ENCODE peak calls at places on chromosomes 12 and 14, in four cellular contexts. One of them, this sample, is unnamed.

GRCh38 chr12:68868043-68868790 is 60.2 kb downstream of the MDM2 start:
- DNase-seq in uterus: no peak
- DNase-seq in foreskin keratinocyte: peak; percentile 25
- DNase-seq in upper lobe of right lung: no peak
- DNase-seq in this sample: no peak

GRCh38 chr14:69504775-69505174 is 20.2 kb downstream of the PLEKHD1 start:
- DNase-seq in uterus: no peak
- DNase-seq in foreskin keratinocyte: no peak
- DNase-seq in upper lobe of right lung: peak; percentile 7
- DNase-seq in this sample: no peak

GRCh38 chr12:42086021-42086420 is 58.7 kb downstream of the GXYLT1 start:
- DNase-seq in uterus: no peak
- DNase-seq in foreskin keratinocyte: no peak
- DNase-seq in upper lobe of right lung: no peak
- DNase-seq in this sample: no peak

GRCh38 chr12:69966409-69966808 is 141.4 kb downstream of the MYRFL start:
- DNase-seq in uterus: no peak
- DNase-seq in foreskin keratinocyte: peak; percentile 98
- DNase-seq in upper lobe of right lung: no peak
- DNase-seq in this sample: peak; percentile 66

GRCh38 chr12:127411141-127411915 is 855.6 kb upstream of the TMEM132C start:
- DNase-seq in foreskin keratinocyte: peak; percentile 73
- DNase-seq in upper lobe of right lung: no peak
- DNase-seq in uterus: no peak
- DNase-seq in this sample: no peak

GRCh38 chr14:99603471-99603933 is 505 bp downstream of the CCDC85C start:
- DNase-seq in foreskin keratinocyte: peak; percentile 46
- DNase-seq in upper lobe of right lung: peak; percentile 75
- DNase-seq in uterus: no peak
- DNase-seq in this sample: no peak

GRCh38 chr12:104648746-104649145 is 192.0 kb downstream of the CHST11 start:
- DNase-seq in foreskin keratinocyte: no peak
- DNase-seq in uterus: no peak
- DNase-seq in upper lobe of right lung: no peak
- DNase-seq in this sample: no peak

GRCh38 chr14:85308531-85309300 is 221.2 kb upstream of the FLRT2 start:
- DNase-seq in foreskin keratinocyte: no peak
- DNase-seq in upper lobe of right lung: no peak
- DNase-seq in uterus: no peak
- DNase-seq in this sample: peak; percentile 57

GRCh38 chr12:105931762-105932587 is 206.8 kb downstream of the NUAK1 start:
- DNase-seq in uterus: no peak
- DNase-seq in foreskin keratinocyte: peak; percentile 68
- DNase-seq in upper lobe of right lung: no peak
- DNase-seq in this sample: no peak

GRCh38 chr12:40158592-40159111 is 52.8 kb upstream of the SLC2A13 start:
- DNase-seq in uterus: no peak
- DNase-seq in foreskin keratinocyte: peak; percentile 96
- DNase-seq in upper lobe of right lung: no peak
- DNase-seq in this sample: no peak

GRCh38 chr12:114757926-114758325 is 74.0 kb upstream of the TBX3 start:
- DNase-seq in uterus: no peak
- DNase-seq in upper lobe of right lung: no peak
- DNase-seq in foreskin keratinocyte: no peak
- DNase-seq in this sample: no peak

GRCh38 chr12:96099986-96100385 is 64.6 kb upstream of the LTA4H start:
- DNase-seq in upper lobe of right lung: no peak
- DNase-seq in foreskin keratinocyte: no peak
- DNase-seq in uterus: no peak
- DNase-seq in this sample: no peak

GRCh38 chr12:80763874-80764273 is 47.2 kb downstream of the MYF5 start:
- DNase-seq in foreskin keratinocyte: peak; percentile 30
- DNase-seq in upper lobe of right lung: no peak
- DNase-seq in uterus: no peak
- DNase-seq in this sample: peak; percentile 21

GRCh38 chr12:132475304-132476037 is 14.5 kb upstream of the FBRSL1 start:
- DNase-seq in uterus: no peak
- DNase-seq in foreskin keratinocyte: no peak
- DNase-seq in upper lobe of right lung: no peak
- DNase-seq in this sample: no peak

GRCh38 chr12:127293507-127294310 is 973.3 kb upstream of the TMEM132C start:
- DNase-seq in uterus: no peak
- DNase-seq in foreskin keratinocyte: peak; percentile 58
- DNase-seq in upper lobe of right lung: peak; percentile 75
- DNase-seq in this sample: peak; percentile 71

GRCh38 chr14:74593241-74593985 is 18.6 kb downstream of the LTBP2 start:
- DNase-seq in foreskin keratinocyte: no peak
- DNase-seq in uterus: no peak
- DNase-seq in upper lobe of right lung: no peak
- DNase-seq in this sample: no peak

GRCh38 chr12:10469701-10470100 is 16.5 kb upstream of the KLRC1 start:
- DNase-seq in foreskin keratinocyte: no peak
- DNase-seq in uterus: no peak
- DNase-seq in upper lobe of right lung: no peak
- DNase-seq in this sample: no peak

GRCh38 chr14:94383777-94384176 is 4.6 kb downstream of the SERPINA1 start:
- DNase-seq in uterus: no peak
- DNase-seq in foreskin keratinocyte: no peak
- DNase-seq in upper lobe of right lung: no peak
- DNase-seq in this sample: no peak
- H3K27ac ChIP-seq in uterus: no peak overlapping the region
- H3K27ac ChIP-seq in foreskin keratinocyte: no peak overlapping the region
- H3K27ac ChIP-seq in upper lobe of right lung: no peak overlapping the region
- H3K27ac ChIP-seq in this sample: no peak overlapping the region

DNA sequence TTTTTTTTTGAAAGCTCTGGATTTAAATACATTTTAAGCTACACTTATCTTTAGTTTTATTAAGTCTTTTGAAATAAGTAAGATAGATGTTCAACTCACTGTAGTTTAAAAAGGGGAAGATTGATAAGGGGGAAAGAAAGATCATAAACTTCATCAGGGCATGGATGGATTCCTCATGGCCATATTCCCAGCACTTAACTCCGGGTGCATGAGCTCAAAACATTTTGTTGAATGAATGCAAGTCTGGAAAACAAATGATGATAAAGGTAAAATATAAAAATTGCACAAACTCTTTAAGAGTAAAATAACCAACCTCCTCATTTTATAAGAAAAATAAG is 4.3 kb upstream of the IGF1 start:
- DNase-seq in uterus: no peak
- DNase-seq in foreskin keratinocyte: no peak
- DNase-seq in upper lobe of right lung: no peak
- DNase-seq in this sample: no peak
- TF ChIP-seq CTCF in uterus: no peak
- TF ChIP-seq CTCF in foreskin keratinocyte: no peak
- TF ChIP-seq CTCF in upper lobe of right lung: no peak
- TF ChIP-seq CTCF in this sample: no peak

GRCh38 chr14:92540472-92541048 is 27.0 kb downstream of the RIN3 start:
- DNase-seq in foreskin keratinocyte: peak; percentile 94
- DNase-seq in uterus: peak; percentile 91
- DNase-seq in upper lobe of right lung: peak; percentile 86
- DNase-seq in this sample: peak; percentile 99
- H3K27ac ChIP-seq in foreskin keratinocyte: no peak overlapping the region
- H3K27ac ChIP-seq in uterus: peak overlapping the region; percentile 82
- H3K27ac ChIP-seq in upper lobe of right lung: peak overlapping the region; percentile 88
- H3K27ac ChIP-seq in this sample: peak overlapping the region; percentile 95

GRCh38 chr12:131063960-131064359 is 110.3 kb downstream of the ADGRD1 start:
- DNase-seq in upper lobe of right lung: no peak
- DNase-seq in uterus: no peak
- DNase-seq in foreskin keratinocyte: no peak
- DNase-seq in this sample: no peak

GRCh38 chr12:131060011-131060703 is 106.5 kb downstream of the ADGRD1 start:
- DNase-seq in foreskin keratinocyte: no peak
- DNase-seq in uterus: no peak
- DNase-seq in upper lobe of right lung: peak; percentile 47
- DNase-seq in this sample: no peak

GRCh38 chr12:131058700-131059099 is 105.0 kb downstream of the ADGRD1 start:
- DNase-seq in foreskin keratinocyte: no peak
- DNase-seq in upper lobe of right lung: no peak
- DNase-seq in uterus: no peak
- DNase-seq in this sample: no peak

GRCh38 chr12:131063427-131063826 is 109.7 kb downstream of the ADGRD1 start:
- DNase-seq in foreskin keratinocyte: no peak
- DNase-seq in uterus: no peak
- DNase-seq in upper lobe of right lung: no peak
- DNase-seq in this sample: no peak

GRCh38 chr12:131061041-131061806 is 107.5 kb downstream of the ADGRD1 start:
- DNase-seq in uterus: no peak
- DNase-seq in upper lobe of right lung: peak; percentile 57
- DNase-seq in foreskin keratinocyte: no peak
- DNase-seq in this sample: no peak
- TF ChIP-seq CTCF in uterus: no peak
- TF ChIP-seq CTCF in upper lobe of right lung: no peak
- TF ChIP-seq CTCF in foreskin keratinocyte: no peak
- TF ChIP-seq CTCF in this sample: no peak

DNA sequence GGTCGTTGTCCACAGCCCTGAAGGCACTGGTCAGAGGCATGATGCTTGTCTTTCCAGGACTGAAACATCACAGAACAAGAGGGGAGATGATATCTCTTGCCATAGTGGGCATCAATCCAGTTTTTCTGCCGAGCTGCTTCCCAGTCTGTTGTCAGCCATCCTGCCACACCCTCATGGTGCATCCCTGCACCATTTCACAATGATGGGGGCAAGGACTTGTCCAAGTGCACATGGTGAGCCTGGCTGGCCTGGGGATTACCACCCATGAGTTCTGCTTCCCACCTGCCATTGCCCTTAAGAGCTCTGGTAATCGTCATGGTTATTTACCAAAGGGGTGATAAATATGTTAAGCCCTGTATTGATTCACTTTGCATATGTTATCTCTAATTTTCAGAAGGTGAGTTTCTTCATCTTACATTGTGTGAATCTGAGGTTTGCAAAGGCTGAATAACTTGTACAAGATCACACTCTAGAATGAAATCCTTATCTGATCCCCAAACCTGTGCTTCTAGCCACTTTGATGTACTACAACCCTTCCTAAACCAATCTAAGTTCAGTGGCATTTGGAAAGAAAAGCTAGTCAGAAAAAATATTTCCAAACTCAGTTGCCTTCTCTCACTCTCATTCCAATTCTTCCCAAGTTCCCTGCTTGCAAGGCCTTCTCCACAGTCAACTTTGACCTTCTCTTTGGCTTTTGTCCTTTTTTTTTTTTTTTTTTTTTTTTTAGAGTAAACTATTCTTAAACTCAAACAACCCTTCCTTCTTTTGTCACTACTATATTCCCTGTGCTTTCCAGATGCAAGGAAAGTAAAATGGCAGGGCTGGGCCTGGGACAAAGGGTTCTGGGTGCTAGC is 2.3 kb downstream of the AVIL start:
- DNase-seq in foreskin keratinocyte: no peak
- DNase-seq in uterus: no peak
- DNase-seq in upper lobe of right lung: peak; percentile 54
- DNase-seq in this sample: no peak
- H3K27ac ChIP-seq in foreskin keratinocyte: no peak overlapping the region
- H3K27ac ChIP-seq in uterus: peak overlapping the region; percentile 9
- H3K27ac ChIP-seq in upper lobe of right lung: peak overlapping the region; percentile 70
- H3K27ac ChIP-seq in this sample: no peak overlapping the region

This sample was measured in brain microvascular endothelial cell.